ENCODE peak calls at places on chromosomes 1 and 21, in seven cellular contexts. S is AG08396, U is SHP77, F is cardiac fibroblast, K is NCI-H2029, O is Right ventricle myocardium superior, Y is Caco-2. W is an unnamed sample.

GRCh38 chr1:211947396-211948295 is 87.7 kb downstream of the INTS7 start:
- DNase-seq in Y (no peak), F (no peak), S (no peak), O (no peak), U (no peak), K (peak), W (no peak)

GRCh38 chr1:28122183-28122582 is 33.8 kb upstream of the EYA3 start:
- DNase-seq in O (no peak), U (no peak), K (no peak), Y (no peak), S (peak), F (peak), W (no peak)

GRCh38 chr1:227961651-227962050 is 13.9 kb upstream of the WNT9A start:
- DNase-seq in O (no peak), S (peak), U (no peak), K (no peak), Y (no peak), F (no peak), W (no peak)

GRCh38 chr1:92439291-92439690 is 47.4 kb downstream of the GFI1 start:
- DNase-seq in K (no peak), O (no peak), S (no peak), U (no peak), F (no peak), Y (no peak), W (no peak)

GRCh38 chr1:201119206-201119814 is 7.1 kb upstream of the CACNA1S start:
- DNase-seq in Y (peak), O (peak), F (peak), S (peak), U (peak), K (no peak), W (no peak)

GRCh38 chr1:115041654-115042053 is 12.0 kb downstream of the TSHB start:
- DNase-seq in U (peak), Y (peak), S (no peak), K (no peak), F (peak), O (no peak), W (no peak)

GRCh38 chr1:91148641-91149069 is 126.8 kb upstream of the ZNF644 start:
- DNase-seq in O (no peak), F (no peak), S (no peak), U (no peak), K (peak), Y (no peak), W (no peak)

GRCh38 chr1:212030936-212031528 is 4.3 kb downstream of the INTS7 start:
- DNase-seq in U (no peak), O (no peak), F (peak), S (peak), Y (no peak), K (peak), W (no peak)

GRCh38 chr1:23428136-23428905 is 3.8 kb upstream of the TCEA3 start:
- DNase-seq in S (no peak), F (no peak), U (no peak), Y (no peak), K (no peak), O (no peak), W (no peak)

GRCh38 chr1:172966844-172967540 is 83.7 kb downstream of the TNFSF18 start:
- DNase-seq in O (no peak), S (no peak), Y (no peak), K (no peak), U (no peak), F (no peak), W (no peak)

GRCh38 chr21:31182231-31183129 is 144.2 kb upstream of the KRTAP19-8 start:
- DNase-seq in O (no peak), Y (no peak), U (no peak), K (no peak), F (no peak), S (no peak), W (no peak)

GRCh38 chr1:223326776-223327175 is 37.2 kb downstream of the SUSD4 start:
- DNase-seq in F (no peak), U (no peak), Y (no peak), S (no peak), O (no peak), K (no peak), W (no peak)

GRCh38 chr1:8660455-8660854 is 157.0 kb downstream of the RERE start:
- DNase-seq in F (peak), S (peak), Y (no peak), O (peak), K (no peak), U (peak), W (peak)